ENCODE peak calls at places on chromosomes 11 and 22, in five cellular contexts. One of them, this sample, is unnamed.

GRCh38 chr22:50684501-50684900 is 11.9 kb downstream of the SHANK3 start:
- DNase-seq in body of pancreas: no peak
- DNase-seq in neural crest cell: no peak
- DNase-seq in left ventricle myocardium inferior: no peak
- DNase-seq in esophagus muscularis mucosa: no peak
- DNase-seq in this sample: no peak

GRCh38 chr11:44629732-44630345 is 64.4 kb downstream of the CD82 start:
- DNase-seq in left ventricle myocardium inferior: no peak
- DNase-seq in body of pancreas: no peak
- DNase-seq in esophagus muscularis mucosa: peak; percentile 72
- DNase-seq in neural crest cell: no peak
- DNase-seq in this sample: no peak

GRCh38 chr11:118789501-118790356 is 1.2 kb downstream of the DDX6 start:
- DNase-seq in esophagus muscularis mucosa: no peak
- DNase-seq in body of pancreas: peak; percentile 29
- DNase-seq in left ventricle myocardium inferior: no peak
- DNase-seq in neural crest cell: no peak
- DNase-seq in this sample: no peak

GRCh38 chr11:45993438-45994064 is 71.1 kb downstream of the LARGE2 start:
- DNase-seq in body of pancreas: peak; percentile 21
- DNase-seq in esophagus muscularis mucosa: no peak
- DNase-seq in neural crest cell: no peak
- DNase-seq in left ventricle myocardium inferior: peak; percentile 75
- DNase-seq in this sample: no peak

GRCh38 chr11:63564785-63565350 is 1.7 kb upstream of the PLAAT2 start:
- DNase-seq in left ventricle myocardium inferior: no peak
- DNase-seq in body of pancreas: no peak
- DNase-seq in esophagus muscularis mucosa: no peak
- DNase-seq in neural crest cell: no peak
- DNase-seq in this sample: no peak

GRCh38 chr11:85827768-85828639 is 17.1 kb upstream of the SYTL2 start:
- DNase-seq in body of pancreas: no peak
- DNase-seq in neural crest cell: no peak
- DNase-seq in esophagus muscularis mucosa: no peak
- DNase-seq in left ventricle myocardium inferior: no peak
- DNase-seq in this sample: no peak

GRCh38 chr11:61955416-61956135 is 5.4 kb downstream of the BEST1 start:
- DNase-seq in left ventricle myocardium inferior: no peak
- DNase-seq in esophagus muscularis mucosa: no peak
- DNase-seq in body of pancreas: no peak
- DNase-seq in neural crest cell: no peak
- DNase-seq in this sample: peak; percentile 46

GRCh38 chr11:19803506-19803998 is 90.9 kb downstream of the NAV2 start:
- DNase-seq in body of pancreas: peak; percentile 58
- DNase-seq in esophagus muscularis mucosa: no peak
- DNase-seq in left ventricle myocardium inferior: no peak
- DNase-seq in neural crest cell: no peak
- DNase-seq in this sample: no peak

GRCh38 chr22:22076937-22077703 is 94.5 kb upstream of the TOP3B start:
- DNase-seq in neural crest cell: no peak
- DNase-seq in left ventricle myocardium inferior: no peak
- DNase-seq in body of pancreas: no peak
- DNase-seq in esophagus muscularis mucosa: no peak
- DNase-seq in this sample: no peak

GRCh38 chr22:28395520-28395919 is 284.1 kb downstream of the TTC28 start:
- DNase-seq in esophagus muscularis mucosa: no peak
- DNase-seq in body of pancreas: no peak
- DNase-seq in neural crest cell: no peak
- DNase-seq in left ventricle myocardium inferior: no peak
- DNase-seq in this sample: no peak

GRCh38 chr11:12126352-12127019 is 16.1 kb downstream of the MICAL2 start:
- DNase-seq in body of pancreas: no peak
- DNase-seq in neural crest cell: no peak
- DNase-seq in esophagus muscularis mucosa: no peak
- DNase-seq in left ventricle myocardium inferior: no peak
- DNase-seq in this sample: no peak

GRCh38 chr22:20423636-20424511 is 13.8 kb downstream of the SCARF2 start:
- DNase-seq in body of pancreas: no peak
- DNase-seq in esophagus muscularis mucosa: no peak
- DNase-seq in left ventricle myocardium inferior: no peak
- DNase-seq in neural crest cell: peak; percentile 53
- DNase-seq in this sample: peak; percentile 48

GRCh38 chr11:117511483-117511934 is 183.9 kb downstream of the CEP164 start:
- DNase-seq in neural crest cell: no peak
- DNase-seq in esophagus muscularis mucosa: no peak
- DNase-seq in left ventricle myocardium inferior: no peak
- DNase-seq in body of pancreas: no peak
- DNase-seq in this sample: no peak

GRCh38 chr11:60905551-60906113 is 753 bp downstream of the PRPF19 start:
- DNase-seq in esophagus muscularis mucosa: no peak
- DNase-seq in neural crest cell: no peak
- DNase-seq in left ventricle myocardium inferior: no peak
- DNase-seq in body of pancreas: no peak
- DNase-seq in this sample: no peak

GRCh38 chr11:2312232-2313042 is 10.6 kb downstream of the TSPAN32 start:
- DNase-seq in body of pancreas: peak; percentile 10
- DNase-seq in esophagus muscularis mucosa: no peak
- DNase-seq in neural crest cell: no peak
- DNase-seq in left ventricle myocardium inferior: no peak
- DNase-seq in this sample: no peak

GRCh38 chr11:77140231-77140959 is 12.3 kb downstream of the MYO7A start:
- DNase-seq in body of pancreas: peak; percentile 37
- DNase-seq in esophagus muscularis mucosa: no peak
- DNase-seq in neural crest cell: no peak
- DNase-seq in left ventricle myocardium inferior: peak; percentile 65
- DNase-seq in this sample: no peak

GRCh38 chr11:128473631-128474030 is 113.7 kb downstream of the ETS1 start:
- DNase-seq in esophagus muscularis mucosa: no peak
- DNase-seq in neural crest cell: no peak
- DNase-seq in left ventricle myocardium inferior: no peak
- DNase-seq in body of pancreas: no peak
- DNase-seq in this sample: no peak

GRCh38 chr11:31045335-31045734 is 324.2 kb downstream of the DCDC1 start:
- DNase-seq in neural crest cell: no peak
- DNase-seq in left ventricle myocardium inferior: no peak
- DNase-seq in esophagus muscularis mucosa: no peak
- DNase-seq in body of pancreas: no peak
- DNase-seq in this sample: no peak
- TF ChIP-seq CTCF in neural crest cell: peak; percentile 58
- TF ChIP-seq CTCF in left ventricle myocardium inferior: peak; percentile 35
- TF ChIP-seq CTCF in esophagus muscularis mucosa: no peak
- TF ChIP-seq CTCF in body of pancreas: no peak
- TF ChIP-seq CTCF in this sample: peak; percentile 42

GRCh38 chr11:67642490-67643120 is 3.0 kb upstream of the TBX10 start:
- DNase-seq in esophagus muscularis mucosa: no peak
- DNase-seq in body of pancreas: no peak
- DNase-seq in neural crest cell: no peak
- DNase-seq in left ventricle myocardium inferior: no peak
- DNase-seq in this sample: no peak

GRCh38 chr11:67644472-67645418 is 5.2 kb upstream of the TBX10 start:
- DNase-seq in left ventricle myocardium inferior: no peak
- DNase-seq in neural crest cell: no peak
- DNase-seq in esophagus muscularis mucosa: no peak
- DNase-seq in body of pancreas: peak; percentile 41
- DNase-seq in this sample: no peak

GRCh38 chr11:67642148-67642475 is 2.5 kb upstream of the TBX10 start:
- DNase-seq in left ventricle myocardium inferior: no peak
- DNase-seq in neural crest cell: no peak
- DNase-seq in esophagus muscularis mucosa: no peak
- DNase-seq in body of pancreas: no peak
- DNase-seq in this sample: no peak

GRCh38 chr11:67645521-67646457 is 4.7 kb downstream of the ACY3 start:
- DNase-seq in body of pancreas: peak; percentile 81
- DNase-seq in esophagus muscularis mucosa: no peak
- DNase-seq in neural crest cell: no peak
- DNase-seq in left ventricle myocardium inferior: no peak
- DNase-seq in this sample: no peak

DNA sequence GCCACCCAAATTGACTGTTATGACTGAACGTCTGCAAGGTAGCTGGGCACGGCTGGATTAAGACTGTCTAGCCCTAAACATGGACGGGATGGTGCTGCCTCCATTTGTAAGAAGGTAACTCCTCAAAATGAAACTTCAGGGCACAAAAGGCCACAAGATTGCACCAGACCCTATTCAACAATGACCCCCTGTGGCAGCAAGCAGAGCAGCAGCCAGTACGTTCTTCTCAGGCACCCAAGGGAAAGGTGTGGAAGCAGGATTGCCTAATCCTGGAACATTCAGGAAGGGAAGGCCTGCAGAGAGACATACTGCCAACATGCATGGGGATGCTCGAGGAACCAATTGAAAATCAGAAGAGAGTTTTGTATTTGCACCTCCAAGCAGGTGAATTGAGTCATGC is 4.5 kb upstream of the TBX10 start:
- DNase-seq in left ventricle myocardium inferior: no peak
- DNase-seq in neural crest cell: no peak
- DNase-seq in esophagus muscularis mucosa: no peak
- DNase-seq in body of pancreas: no peak
- DNase-seq in this sample: no peak
- TF ChIP-seq CTCF in left ventricle myocardium inferior: peak; percentile 19
- TF ChIP-seq CTCF in neural crest cell: peak; percentile 41
- TF ChIP-seq CTCF in esophagus muscularis mucosa: no peak
- TF ChIP-seq CTCF in body of pancreas: peak; percentile 38
- TF ChIP-seq CTCF in this sample: peak; percentile 15

GRCh38 chr11:35486446-35486845 is 39.0 kb downstream of the PAMR1 start:
- DNase-seq in esophagus muscularis mucosa: no peak
- DNase-seq in left ventricle myocardium inferior: no peak
- DNase-seq in neural crest cell: no peak
- DNase-seq in body of pancreas: no peak
- DNase-seq in this sample: no peak

GRCh38 chr11:35488117-35488516 is 37.3 kb downstream of the PAMR1 start:
- DNase-seq in left ventricle myocardium inferior: no peak
- DNase-seq in body of pancreas: no peak
- DNase-seq in esophagus muscularis mucosa: no peak
- DNase-seq in neural crest cell: no peak
- DNase-seq in this sample: no peak

GRCh38 chr11:35486934-35487333 is 38.5 kb downstream of the PAMR1 start:
- DNase-seq in neural crest cell: no peak
- DNase-seq in left ventricle myocardium inferior: no peak
- DNase-seq in esophagus muscularis mucosa: no peak
- DNase-seq in body of pancreas: peak; percentile 21
- DNase-seq in this sample: no peak

GRCh38 chr11:35485656-35486318 is 39.6 kb downstream of the PAMR1 start:
- DNase-seq in left ventricle myocardium inferior: peak; percentile 66
- DNase-seq in neural crest cell: peak; percentile 96
- DNase-seq in esophagus muscularis mucosa: peak; percentile 95
- DNase-seq in body of pancreas: peak; percentile 75
- DNase-seq in this sample: peak; percentile 93

DNA sequence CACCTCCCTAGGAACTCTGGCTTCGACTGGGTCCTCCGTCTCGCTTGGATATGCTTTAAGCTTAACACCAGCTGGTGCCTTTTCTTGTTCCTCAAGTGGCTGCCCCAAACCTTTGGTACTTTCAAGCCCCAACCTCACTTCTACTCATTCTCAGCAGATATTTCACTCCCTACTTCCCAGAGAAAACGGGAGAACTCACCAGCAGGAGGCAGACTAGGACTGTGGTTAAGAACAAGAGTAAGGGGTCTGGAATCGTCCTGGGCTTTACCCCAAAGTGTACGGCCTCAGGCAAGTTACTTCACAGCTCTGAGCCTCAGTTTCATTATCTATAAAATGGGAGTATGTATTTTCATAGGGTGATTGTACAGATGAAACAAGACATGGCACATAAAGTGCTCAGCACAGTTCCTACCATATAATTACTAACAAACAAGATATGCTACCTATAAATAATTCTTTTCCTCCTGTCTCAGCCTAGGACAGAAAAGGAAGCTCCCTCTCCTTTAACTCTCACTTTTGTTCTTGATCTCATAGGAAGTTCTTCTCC is 37.8 kb downstream of the PAMR1 start:
- DNase-seq in esophagus muscularis mucosa: no peak
- DNase-seq in body of pancreas: peak; percentile 50
- DNase-seq in neural crest cell: peak; percentile 53
- DNase-seq in left ventricle myocardium inferior: no peak
- DNase-seq in this sample: peak; percentile 77
- TF ChIP-seq CTCF in esophagus muscularis mucosa: peak; percentile 25
- TF ChIP-seq CTCF in body of pancreas: peak; percentile 51
- TF ChIP-seq CTCF in neural crest cell: peak; percentile 56
- TF ChIP-seq CTCF in left ventricle myocardium inferior: peak; percentile 47
- TF ChIP-seq CTCF in this sample: peak; percentile 60

GRCh38 chr11:26551186-26551801 is 20.8 kb downstream of the MUC15 start:
- DNase-seq in neural crest cell: no peak
- DNase-seq in left ventricle myocardium inferior: no peak
- DNase-seq in esophagus muscularis mucosa: no peak
- DNase-seq in body of pancreas: no peak
- DNase-seq in this sample: no peak
- TF ChIP-seq CTCF in neural crest cell: peak; percentile 70
- TF ChIP-seq CTCF in left ventricle myocardium inferior: no peak
- TF ChIP-seq CTCF in esophagus muscularis mucosa: peak; percentile 35
- TF ChIP-seq CTCF in body of pancreas: peak; percentile 28
- TF ChIP-seq CTCF in this sample: peak; percentile 56

DNA sequence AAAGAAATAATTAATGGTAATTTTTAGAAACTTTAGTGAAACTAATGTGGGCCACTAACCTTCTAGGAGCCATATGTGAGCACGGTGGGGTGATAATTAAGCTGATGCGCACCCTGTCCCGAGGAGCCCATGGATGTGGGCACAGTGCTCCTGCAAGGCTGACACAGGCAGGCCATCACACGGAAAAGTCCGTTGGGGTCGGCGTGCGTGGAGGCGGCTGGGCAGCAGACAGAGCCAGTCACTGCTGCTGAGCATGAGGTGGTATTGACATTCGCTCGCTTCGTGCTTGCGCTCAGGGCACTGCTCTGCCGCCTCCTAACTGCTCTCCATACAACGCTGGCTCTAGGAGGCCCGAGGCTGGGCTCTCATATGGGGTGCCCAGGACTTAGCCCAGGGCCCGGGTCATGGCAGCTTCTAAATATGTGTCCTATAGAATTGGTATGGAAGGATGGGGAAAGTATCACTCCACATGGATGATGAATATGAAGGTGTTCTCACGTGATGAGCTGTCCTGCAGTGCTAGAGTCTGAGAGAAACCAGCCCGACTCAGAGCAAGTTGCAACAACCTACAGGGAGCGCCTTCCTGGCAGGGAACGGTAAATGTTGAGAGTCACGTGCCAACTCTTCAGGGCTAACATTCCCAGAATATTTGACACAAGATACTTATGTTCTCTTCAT is 50.5 kb upstream of the ARFGAP3 start:
- DNase-seq in body of pancreas: no peak
- DNase-seq in left ventricle myocardium inferior: no peak
- DNase-seq in neural crest cell: no peak
- DNase-seq in esophagus muscularis mucosa: no peak
- DNase-seq in this sample: no peak
- TF ChIP-seq CTCF in body of pancreas: no peak
- TF ChIP-seq CTCF in left ventricle myocardium inferior: no peak
- TF ChIP-seq CTCF in neural crest cell: no peak
- TF ChIP-seq CTCF in esophagus muscularis mucosa: no peak
- TF ChIP-seq CTCF in this sample: no peak